ENCODE peak calls at places on chromosomes 1 and 21, in six cellular contexts. V is endothelial cell of umbilical vein; J is GM23248; Z is activated CD8-positive, alpha-beta T cell treated with anti-CD3 and anti-CD28 coated beads for 36 hours; D is T-helper 9 cell; T is glutamatergic neuron. R is an unnamed sample.
A peak's percentile ranks its signal among the peaks of the same experiment; 100 is the strongest.

GRCh38 chr1:1777510-1777909 is 760 bp downstream of the NADK start:
- DNase-seq in T (no peak), V (no peak), Z (no peak), D (no peak), J (peak; percentile 60), R (peak; percentile 87)

GRCh38 chr1:206041640-206042039 is 11.3 kb upstream of the RHEX start:
- DNase-seq in T (no peak), Z (no peak), J (no peak), D (no peak), V (no peak), R (no peak)

GRCh38 chr1:9996624-9997582 is at the start of gene RBP7:
- DNase-seq in T (peak; percentile 39), J (peak; percentile 44), Z (peak; percentile 15), V (no peak), D (peak; percentile 1), R (peak; percentile 26)

GRCh38 chr1:94986783-94987182 is 59.9 kb upstream of the CNN3 start:
- DNase-seq in T (no peak), Z (no peak), V (no peak), J (peak; percentile 57), D (no peak), R (no peak)

GRCh38 chr1:170567214-170567613 is 35.2 kb downstream of the GORAB start:
- DNase-seq in D (no peak), J (no peak), Z (no peak), T (no peak), V (no peak), R (no peak)

GRCh38 chr1:203557390-203557789 is 63.4 kb downstream of the OPTC start:
- DNase-seq in Z (no peak), D (no peak), V (no peak), T (no peak), J (peak; percentile 94), R (peak; percentile 39)

GRCh38 chr1:7383671-7384070 is 387.4 kb upstream of the VAMP3 start:
- DNase-seq in D (no peak), T (no peak), J (no peak), V (no peak), Z (no peak), R (peak; percentile 27)

GRCh38 chr1:22838965-22839364 is 128.3 kb downstream of the EPHB2 start:
- DNase-seq in T (no peak), D (no peak), Z (no peak), V (no peak), J (no peak), R (no peak)

GRCh38 chr1:94236630-94237290 is 624 bp downstream of the ARHGAP29 start:
- DNase-seq in T (peak; percentile 21), J (peak; percentile 71), V (no peak), D (no peak), Z (peak; percentile 12), R (peak; percentile 32)

GRCh38 chr1:75083848-75084514 is 50.2 kb upstream of the LHX8 start:
- DNase-seq in J (peak; percentile 19), T (no peak), V (no peak), Z (no peak), D (no peak), R (no peak)

GRCh38 chr1:227437495-227438008 is 119.3 kb upstream of the CDC42BPA start:
- DNase-seq in D (no peak), T (no peak), J (peak; percentile 73), Z (no peak), V (peak; percentile 84), R (no peak)

GRCh38 chr1:53644909-53645689 is 93.9 kb downstream of the GLIS1 start:
- DNase-seq in Z (no peak), J (no peak), V (no peak), D (no peak), T (no peak), R (peak; percentile 7)

GRCh38 chr21:25735895-25736597 is 1.3 kb downstream of the GABPA start:
- DNase-seq in D (no peak), Z (no peak), J (peak; percentile 49), V (peak; percentile 73), T (no peak), R (no peak)

GRCh38 chr1:227894831-227895451 is 52.8 kb downstream of the WNT9A start:
- DNase-seq in J (no peak), T (no peak), D (no peak), V (no peak), Z (peak; percentile 0), R (peak; percentile 52)

R was measured in tibial artery.